ENCODE peak calls at places on chromosomes 3 and 15, in four cellular contexts. N is SK-N-SH, M is BE2C, S is HCT116. K is an unnamed sample.

GRCh38 chr3:169387751-169388696 is 275.5 kb downstream of the MECOM start:
- DNase-seq in N (no peak), M (no peak), S (no peak), K (no peak)

GRCh38 chr3:107884719-107885460 is 205.9 kb downstream of the CD47 start:
- DNase-seq in N (no peak), M (peak; percentile 19), S (no peak), K (no peak)

GRCh38 chr15:70258369-70259029 is 160.8 kb upstream of the TLE3 start:
- DNase-seq in N (no peak), M (no peak), S (no peak), K (no peak)

GRCh38 chr3:184005981-184006507 is 11.6 kb downstream of the ABCC5 start:
- DNase-seq in N (no peak), M (peak; percentile 68), S (peak; percentile 78), K (peak; percentile 72)

GRCh38 chr3:170622369-170623159 is 36.7 kb upstream of the SLC7A14 start:
- DNase-seq in N (peak; percentile 85), M (peak; percentile 95), S (no peak), K (no peak)

GRCh38 chr15:100247228-100248225 is 94.2 kb downstream of the ADAMTS17 start:
- DNase-seq in N (no peak), M (no peak), S (no peak), K (no peak)

GRCh38 chr3:157029365-157029790 is 130.6 kb downstream of the CCNL1 start:
- DNase-seq in N (no peak), M (no peak), S (no peak), K (no peak)

GRCh38 chr15:25171111-25171811 is 216.5 kb downstream of the SNRPN start:
- DNase-seq in N (no peak), M (peak; percentile 4), S (no peak), K (peak; percentile 3)

GRCh38 chr3:48367201-48367600 is 4.8 kb upstream of the FBXW12 start:
- DNase-seq in N (peak; percentile 69), M (peak; percentile 70), S (no peak), K (no peak)

GRCh38 chr3:150798122-150798618 is 35.2 kb upstream of the SIAH2 start:
- DNase-seq in N (no peak), M (no peak), S (no peak), K (no peak)

GRCh38 chr3:71430941-71431552 is 152.5 kb downstream of the FOXP1 start:
- DNase-seq in N (no peak), M (no peak), S (no peak), K (no peak)

GRCh38 chr3:14274999-14275961 is 96.7 kb downstream of the LSM3 start:
- DNase-seq in N (peak; percentile 43), M (no peak), S (peak; percentile 16), K (peak; percentile 36)

GRCh38 chr15:33111051-33111451 is 83.5 kb downstream of the FMN1 start:
- DNase-seq in N (no peak), M (no peak), S (no peak), K (peak; percentile 75)

GRCh38 chr3:184656991-184657669 is 54.7 kb downstream of the MAGEF1 start:
- DNase-seq in N (no peak), M (no peak), S (no peak), K (no peak)

GRCh38 chr15:89409184-89409992 is 74.8 kb upstream of the POLG start:
- DNase-seq in N (no peak), M (no peak), S (no peak), K (no peak)

GRCh38 chr15:58332676-58333400 is 99.0 kb upstream of the LIPC start:
- DNase-seq in N (no peak), M (no peak), S (no peak), K (no peak)

GRCh38 chr3:194867270-194867983 is 181.7 kb downstream of the FAM43A start:
- DNase-seq in N (no peak), M (no peak), S (no peak), K (no peak)

GRCh38 chr15:71471347-71471746 is 339.0 kb upstream of the NR2E3 start:
- DNase-seq in N (no peak), M (no peak), S (no peak), K (no peak)

GRCh38 chr15:71549697-71550096 is 260.7 kb upstream of the NR2E3 start:
- DNase-seq in N (no peak), M (no peak), S (no peak), K (no peak)

GRCh38 chr3:4302747-4303146 is 422 bp upstream of the SETMAR start:
- DNase-seq in N (no peak), M (no peak), S (no peak), K (no peak)
- H3K4me1 ChIP-seq in N (peaks cover 7% of the 10 kb centered on the region), M (no peaks in the 10 kb centered on the region), S (no peaks in the 10 kb centered on the region), K (peaks cover 5% of the 10 kb centered on the region)

GRCh38 chr15:62452016-62452415 is 286.9 kb upstream of the C2CD4B start:
- DNase-seq in N (no peak), M (no peak), S (no peak), K (no peak)
- H3K4me1 ChIP-seq in N (peaks cover 40% of the 10 kb centered on the region), M (peaks cover 6% of the 10 kb centered on the region), S (no peaks in the 10 kb centered on the region), K (peaks cover 20% of the 10 kb centered on the region)

DNA sequence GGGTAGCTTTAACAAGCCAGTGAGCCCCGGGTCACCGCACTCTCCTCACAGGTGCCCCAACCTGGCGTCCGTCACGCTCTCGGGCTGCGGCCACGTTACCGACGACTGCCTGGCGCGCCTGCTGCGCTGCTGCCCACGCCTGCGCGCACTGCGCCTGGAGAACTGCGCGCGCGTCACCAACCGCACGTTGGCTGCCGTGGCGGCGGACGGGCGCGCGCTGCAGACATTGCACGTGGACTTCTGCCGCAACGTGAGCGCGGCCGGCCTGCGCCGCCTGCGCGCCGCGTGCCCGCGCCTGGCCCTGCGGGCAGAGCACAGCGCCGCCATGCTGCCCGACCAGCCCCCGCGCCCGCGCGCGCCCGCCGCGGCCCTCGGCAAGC is 3.4 kb downstream of the FBXL22 start:
- DNase-seq in N (peak; percentile 94), M (peak; percentile 94), S (peak; percentile 79), K (peak; percentile 92)
- H3K4me1 ChIP-seq in N (peaks cover 9% of the 10 kb centered on the region), M (no peaks in the 10 kb centered on the region), S (peaks cover 13% of the 10 kb centered on the region), K (peaks cover 13% of the 10 kb centered on the region)

GRCh38 chr3:123664771-123665170 is 79.9 kb upstream of the HACD2 start:
- DNase-seq in N (no peak), M (no peak), S (no peak), K (no peak)
- H3K4me1 ChIP-seq in N (peaks cover 30% of the 10 kb centered on the region), M (peaks cover 5% of the 10 kb centered on the region), S (no peaks in the 10 kb centered on the region), K (no peaks in the 10 kb centered on the region)

GRCh38 chr15:60804551-60804950 is 325.6 kb upstream of the ICE2 start:
- DNase-seq in N (no peak), M (no peak), S (no peak), K (no peak)
- H3K4me1 ChIP-seq in N (peaks cover 3% of the 10 kb centered on the region), M (peaks cover 12% of the 10 kb centered on the region), S (no peaks in the 10 kb centered on the region), K (peaks cover 24% of the 10 kb centered on the region)

DNA sequence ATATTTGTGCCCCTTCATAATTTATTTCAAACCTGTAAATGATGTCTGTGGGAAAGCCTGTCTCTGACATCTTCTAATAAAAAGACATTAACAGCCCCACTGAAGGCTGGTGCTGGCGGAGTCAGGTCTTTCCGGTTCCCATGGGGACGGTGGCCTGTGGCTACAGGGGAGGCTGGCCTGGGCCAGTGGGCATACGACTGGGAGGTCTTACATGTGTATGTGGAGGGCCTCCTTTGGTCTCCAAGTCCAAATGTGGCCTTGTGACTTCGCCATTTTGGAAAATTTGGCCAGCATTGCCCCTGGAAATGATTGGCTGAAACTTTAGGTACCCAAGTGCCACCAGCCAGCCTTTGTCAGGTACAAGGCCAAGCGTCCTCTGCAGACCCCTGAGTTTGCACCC is 50.0 kb upstream of the IQSEC1 start:
- DNase-seq in N (no peak), M (no peak), S (no peak), K (no peak)
- H3K4me1 ChIP-seq in N (no peaks in the 10 kb centered on the region), M (no peaks in the 10 kb centered on the region), S (no peaks in the 10 kb centered on the region), K (no peaks in the 10 kb centered on the region)

GRCh38 chr3:141426404-141427034 is 58.2 kb downstream of the ZBTB38 start:
- DNase-seq in N (no peak), M (no peak), S (no peak), K (no peak)

GRCh38 chr3:141427764-141428163 is 59.1 kb upstream of the RASA2 start:
- DNase-seq in N (no peak), M (no peak), S (no peak), K (no peak)

GRCh38 chr3:141429371-141430035 is 57.3 kb upstream of the RASA2 start:
- DNase-seq in N (no peak), M (no peak), S (no peak), K (no peak)

GRCh38 chr3:141422961-141423582 is 54.8 kb downstream of the ZBTB38 start:
- DNase-seq in N (no peak), M (no peak), S (no peak), K (no peak)

GRCh38 chr3:141425523-141426233 is 57.4 kb downstream of the ZBTB38 start:
- DNase-seq in N (no peak), M (no peak), S (no peak), K (no peak)
- H3K4me1 ChIP-seq in N (peaks cover 21% of the 10 kb centered on the region), M (no peaks in the 10 kb centered on the region), S (no peaks in the 10 kb centered on the region), K (no peaks in the 10 kb centered on the region)

GRCh38 chr3:64264491-64265109 is 39.3 kb upstream of the PRICKLE2 start:
- DNase-seq in N (peak; percentile 23), M (no peak), S (no peak), K (no peak)
- H3K4me1 ChIP-seq in N (peaks cover 19% of the 10 kb centered on the region), M (peaks cover 4% of the 10 kb centered on the region), S (no peaks in the 10 kb centered on the region), K (no peaks in the 10 kb centered on the region)